ENCODE peak calls at places on chromosomes 11 and 22, in five cellular contexts. One of them, this sample, is unnamed. For H3K4me1, the result is how much of the 10 kb centered on the place peaks cover.

GRCh38 chr22:47169801-47170140 is 407.3 kb downstream of the TBC1D22A start:
- DNase-seq in psoas muscle: no peak
- DNase-seq in Peyer's patch: no peak
- DNase-seq in mesenchymal stem cell: no peak
- DNase-seq in neural progenitor cell: no peak
- DNase-seq in this sample: no peak

GRCh38 chr22:43213066-43213465 is 26.1 kb upstream of the TTLL12 start:
- DNase-seq in psoas muscle: no peak
- DNase-seq in Peyer's patch: no peak
- DNase-seq in mesenchymal stem cell: no peak
- DNase-seq in neural progenitor cell: peak
- DNase-seq in this sample: no peak

GRCh38 chr11:105181100-105181499 is 41.5 kb upstream of the CARD18 start:
- DNase-seq in psoas muscle: no peak
- DNase-seq in Peyer's patch: no peak
- DNase-seq in mesenchymal stem cell: peak
- DNase-seq in neural progenitor cell: no peak
- DNase-seq in this sample: no peak

GRCh38 chr22:47681766-47682165 is 919.3 kb downstream of the TBC1D22A start:
- DNase-seq in psoas muscle: no peak
- DNase-seq in Peyer's patch: no peak
- DNase-seq in mesenchymal stem cell: no peak
- DNase-seq in neural progenitor cell: no peak
- DNase-seq in this sample: no peak

GRCh38 chr22:43743131-43743530 is 69.0 kb downstream of the EFCAB6 start:
- DNase-seq in psoas muscle: no peak
- DNase-seq in Peyer's patch: no peak
- DNase-seq in mesenchymal stem cell: no peak
- DNase-seq in neural progenitor cell: peak
- DNase-seq in this sample: no peak

GRCh38 chr11:69488543-69488940 is 7.1 kb downstream of the LINC01488 start:
- DNase-seq in psoas muscle: peak
- DNase-seq in Peyer's patch: no peak
- DNase-seq in mesenchymal stem cell: no peak
- DNase-seq in neural progenitor cell: no peak
- DNase-seq in this sample: no peak

GRCh38 chr11:8807544-8808225 is 103.3 kb upstream of the AKIP1 start:
- DNase-seq in psoas muscle: peak
- DNase-seq in Peyer's patch: peak
- DNase-seq in mesenchymal stem cell: peak
- DNase-seq in neural progenitor cell: no peak
- DNase-seq in this sample: no peak

GRCh38 chr11:7056828-7057513 is 31.8 kb upstream of the RBMXL2 start:
- DNase-seq in psoas muscle: no peak
- DNase-seq in Peyer's patch: no peak
- DNase-seq in mesenchymal stem cell: no peak
- DNase-seq in neural progenitor cell: no peak
- DNase-seq in this sample: no peak

GRCh38 chr11:13098067-13098466 is 89.0 kb downstream of the RASSF10 start:
- DNase-seq in psoas muscle: no peak
- DNase-seq in Peyer's patch: no peak
- DNase-seq in mesenchymal stem cell: no peak
- DNase-seq in neural progenitor cell: peak
- DNase-seq in this sample: no peak

GRCh38 chr11:130216591-130217132 is 57.1 kb downstream of the ST14 start:
- DNase-seq in psoas muscle: no peak
- DNase-seq in Peyer's patch: peak
- DNase-seq in mesenchymal stem cell: no peak
- DNase-seq in neural progenitor cell: no peak
- DNase-seq in this sample: peak

GRCh38 chr22:20857838-20858614 is 585 bp downstream of the PI4KA start:
- DNase-seq in psoas muscle: peak
- DNase-seq in Peyer's patch: peak
- DNase-seq in mesenchymal stem cell: peak
- DNase-seq in neural progenitor cell: peak
- DNase-seq in this sample: peak

GRCh38 chr22:44331881-44332714 is 19.3 kb upstream of the SHISAL1 start:
- DNase-seq in psoas muscle: no peak
- DNase-seq in Peyer's patch: no peak
- DNase-seq in mesenchymal stem cell: peak
- DNase-seq in neural progenitor cell: peak
- DNase-seq in this sample: no peak

GRCh38 chr11:118606157-118606843 is 1.1 kb upstream of the PHLDB1 start:
- DNase-seq in psoas muscle: no peak
- DNase-seq in Peyer's patch: no peak
- DNase-seq in mesenchymal stem cell: peak
- DNase-seq in neural progenitor cell: peak
- DNase-seq in this sample: no peak

GRCh38 chr11:69934861-69935494 is 115.8 kb upstream of the FGF3 start:
- DNase-seq in psoas muscle: no peak
- DNase-seq in Peyer's patch: no peak
- DNase-seq in mesenchymal stem cell: peak
- DNase-seq in neural progenitor cell: no peak
- DNase-seq in this sample: no peak

GRCh38 chr11:64123102-64123434 is 42.8 kb downstream of the MACROD1 start:
- DNase-seq in psoas muscle: peak
- DNase-seq in Peyer's patch: no peak
- DNase-seq in mesenchymal stem cell: no peak
- DNase-seq in neural progenitor cell: no peak
- DNase-seq in this sample: peak

GRCh38 chr11:64124147-64124546 is 41.8 kb downstream of the MACROD1 start:
- DNase-seq in psoas muscle: no peak
- DNase-seq in Peyer's patch: no peak
- DNase-seq in mesenchymal stem cell: peak
- DNase-seq in neural progenitor cell: no peak
- DNase-seq in this sample: no peak

GRCh38 chr11:64122411-64123101 is 43.4 kb downstream of the MACROD1 start:
- DNase-seq in psoas muscle: no peak
- DNase-seq in Peyer's patch: no peak
- DNase-seq in mesenchymal stem cell: no peak
- DNase-seq in neural progenitor cell: peak
- DNase-seq in this sample: no peak

GRCh38 chr11:64121637-64122410 is 44.1 kb downstream of the MACROD1 start:
- DNase-seq in psoas muscle: no peak
- DNase-seq in Peyer's patch: no peak
- DNase-seq in mesenchymal stem cell: peak
- DNase-seq in neural progenitor cell: peak
- DNase-seq in this sample: no peak

DNA sequence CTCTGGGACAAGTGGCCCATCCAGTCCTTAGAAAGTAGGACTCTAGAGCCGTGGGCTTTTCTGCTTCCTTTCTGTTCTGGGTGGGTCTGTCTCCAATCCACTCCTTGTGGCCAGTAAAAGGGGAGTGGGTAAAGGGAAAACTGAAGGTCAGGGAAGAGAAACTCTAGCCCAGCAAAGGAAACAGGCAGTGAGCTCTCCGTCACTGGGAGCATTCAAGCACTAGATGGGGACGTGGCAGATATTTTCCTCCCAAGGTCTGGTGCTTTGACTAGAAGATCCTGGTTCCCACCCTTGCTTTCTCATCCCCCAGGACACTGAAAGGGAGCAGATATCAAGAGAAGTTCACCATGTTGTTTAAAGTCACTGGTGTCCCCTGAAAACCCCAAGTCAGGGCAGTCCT is 42.2 kb downstream of the MACROD1 start:
- DNase-seq in psoas muscle: no peak
- DNase-seq in Peyer's patch: no peak
- DNase-seq in mesenchymal stem cell: no peak
- DNase-seq in neural progenitor cell: no peak
- DNase-seq in this sample: no peak
- H3K4me1 ChIP-seq in psoas muscle: under half
- H3K4me1 ChIP-seq in Peyer's patch: under half
- H3K4me1 ChIP-seq in mesenchymal stem cell: under half
- H3K4me1 ChIP-seq in neural progenitor cell: under half
- H3K4me1 ChIP-seq in this sample: under half

DNA sequence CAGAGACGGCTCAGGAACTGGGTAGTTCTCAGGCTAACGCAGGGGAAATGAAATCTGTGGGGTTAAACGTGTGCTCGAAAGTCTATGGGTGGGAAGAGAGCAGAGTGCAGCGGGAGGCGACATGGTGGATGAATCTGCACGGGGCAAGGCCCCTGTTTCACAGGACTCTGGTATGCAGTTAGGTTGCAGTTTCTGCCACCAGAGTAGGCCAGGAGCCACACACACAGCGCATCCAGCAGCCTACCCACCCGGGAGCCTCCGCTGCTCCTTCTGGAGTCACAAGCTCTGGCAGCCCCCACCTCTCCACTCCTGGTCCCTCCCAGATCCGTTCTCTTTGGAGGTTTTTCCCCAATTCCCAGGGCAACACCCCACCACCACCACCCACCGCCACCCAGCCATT is 27.0 kb downstream of the SPATA19 start:
- DNase-seq in psoas muscle: no peak
- DNase-seq in Peyer's patch: no peak
- DNase-seq in mesenchymal stem cell: no peak
- DNase-seq in neural progenitor cell: no peak
- DNase-seq in this sample: no peak
- H3K4me1 ChIP-seq in psoas muscle: under half
- H3K4me1 ChIP-seq in Peyer's patch: under half
- H3K4me1 ChIP-seq in mesenchymal stem cell: under half
- H3K4me1 ChIP-seq in neural progenitor cell: under half
- H3K4me1 ChIP-seq in this sample: under half

DNA sequence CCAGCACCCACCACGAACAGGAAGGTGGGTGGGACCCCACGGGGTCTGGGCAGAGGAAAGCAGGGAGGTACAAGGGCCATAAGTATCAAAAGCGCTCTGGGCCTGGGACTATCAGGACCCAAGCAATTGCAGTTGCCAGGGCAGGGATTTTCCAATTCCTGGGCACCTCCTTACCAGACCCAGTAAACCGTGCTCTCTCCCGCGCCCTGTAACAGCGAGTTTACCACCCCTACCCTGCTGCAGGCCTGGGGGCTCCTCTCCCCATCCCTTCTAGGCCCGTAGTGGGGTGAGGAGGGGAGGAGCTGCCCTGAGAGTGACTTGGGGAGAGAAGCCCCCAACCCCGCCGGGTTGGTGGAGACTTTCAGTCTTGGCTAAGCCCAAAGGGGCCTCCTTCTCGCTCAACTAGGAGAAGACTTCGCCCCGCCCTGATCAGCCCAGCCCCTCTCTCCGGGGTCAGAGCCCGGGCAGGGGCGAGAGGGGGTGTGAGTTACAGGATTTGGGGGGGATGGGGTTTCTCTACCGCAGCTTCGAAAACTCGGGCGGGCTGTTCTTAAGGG is 5.4 kb downstream of the PAX6 start:
- DNase-seq in psoas muscle: no peak
- DNase-seq in Peyer's patch: no peak
- DNase-seq in mesenchymal stem cell: no peak
- DNase-seq in neural progenitor cell: peak
- DNase-seq in this sample: no peak
- H3K4me1 ChIP-seq in psoas muscle: under half
- H3K4me1 ChIP-seq in Peyer's patch: under half
- H3K4me1 ChIP-seq in mesenchymal stem cell: under half
- H3K4me1 ChIP-seq in neural progenitor cell: half or more
- H3K4me1 ChIP-seq in this sample: under half

GRCh38 chr22:36294801-36295200 is 41.9 kb downstream of the APOL1 start:
- DNase-seq in psoas muscle: no peak
- DNase-seq in Peyer's patch: no peak
- DNase-seq in mesenchymal stem cell: no peak
- DNase-seq in neural progenitor cell: no peak
- DNase-seq in this sample: no peak

GRCh38 chr22:36294293-36294620 is 41.3 kb downstream of the APOL1 start:
- DNase-seq in psoas muscle: no peak
- DNase-seq in Peyer's patch: no peak
- DNase-seq in mesenchymal stem cell: no peak
- DNase-seq in neural progenitor cell: no peak
- DNase-seq in this sample: no peak

GRCh38 chr22:36293606-36294292 is 40.8 kb downstream of the APOL1 start:
- DNase-seq in psoas muscle: no peak
- DNase-seq in Peyer's patch: no peak
- DNase-seq in mesenchymal stem cell: no peak
- DNase-seq in neural progenitor cell: no peak
- DNase-seq in this sample: no peak

GRCh38 chr22:36296690-36297089 is 43.8 kb downstream of the APOL1 start:
- DNase-seq in psoas muscle: no peak
- DNase-seq in Peyer's patch: no peak
- DNase-seq in mesenchymal stem cell: no peak
- DNase-seq in neural progenitor cell: no peak
- DNase-seq in this sample: no peak

DNA sequence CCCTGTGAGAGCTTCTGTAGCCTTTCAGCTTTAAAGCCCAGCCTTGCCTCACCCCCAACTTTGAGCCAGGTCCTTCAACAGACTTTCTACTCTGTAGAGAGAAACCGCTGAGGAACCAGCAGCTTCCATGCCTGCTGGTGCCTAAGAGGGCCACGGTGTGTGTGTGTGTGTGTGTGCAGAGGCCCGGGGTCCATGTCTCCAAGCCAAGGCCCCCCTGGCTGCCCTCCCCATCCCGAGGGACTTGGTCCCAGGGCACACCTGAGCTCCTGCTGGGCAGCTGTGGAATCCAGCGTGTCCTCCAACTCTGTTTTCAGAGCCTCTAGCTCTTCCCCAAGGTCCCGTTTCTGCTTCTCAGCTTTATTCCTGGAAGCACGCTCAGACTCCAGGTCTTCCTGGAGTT is 42.3 kb downstream of the APOL1 start:
- DNase-seq in psoas muscle: no peak
- DNase-seq in Peyer's patch: no peak
- DNase-seq in mesenchymal stem cell: no peak
- DNase-seq in neural progenitor cell: no peak
- DNase-seq in this sample: no peak
- H3K4me1 ChIP-seq in psoas muscle: under half
- H3K4me1 ChIP-seq in Peyer's patch: under half
- H3K4me1 ChIP-seq in mesenchymal stem cell: under half
- H3K4me1 ChIP-seq in neural progenitor cell: under half
- H3K4me1 ChIP-seq in this sample: under half

GRCh38 chr11:66626926-66627325 is 10.5 kb downstream of the RBM14 start:
- DNase-seq in psoas muscle: no peak
- DNase-seq in Peyer's patch: peak
- DNase-seq in mesenchymal stem cell: no peak
- DNase-seq in neural progenitor cell: no peak
- DNase-seq in this sample: no peak
- H3K4me1 ChIP-seq in psoas muscle: under half
- H3K4me1 ChIP-seq in Peyer's patch: under half
- H3K4me1 ChIP-seq in mesenchymal stem cell: under half
- H3K4me1 ChIP-seq in neural progenitor cell: under half
- H3K4me1 ChIP-seq in this sample: under half

DNA sequence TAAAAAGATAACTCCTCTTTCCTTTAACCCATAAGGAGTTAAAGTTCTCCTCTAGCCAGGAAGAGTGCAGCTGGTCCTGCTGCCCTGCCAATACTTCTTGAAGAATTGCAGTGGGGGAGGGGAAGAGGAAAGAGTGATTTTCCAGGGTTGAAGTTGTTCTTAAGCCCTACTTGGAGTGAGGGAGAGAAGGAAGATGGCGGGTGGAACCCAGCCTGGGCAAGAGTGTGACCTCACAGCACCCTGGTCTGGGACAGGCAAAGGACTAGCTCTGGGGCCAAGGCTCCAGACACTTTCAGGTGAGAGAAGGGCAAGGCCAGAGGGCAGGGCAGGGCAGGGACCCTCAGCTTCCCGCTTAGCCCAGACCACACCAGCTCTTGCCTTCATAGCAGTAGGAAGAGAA is 6.6 kb downstream of the TNKS1BP1 start:
- DNase-seq in psoas muscle: no peak
- DNase-seq in Peyer's patch: no peak
- DNase-seq in mesenchymal stem cell: no peak
- DNase-seq in neural progenitor cell: no peak
- DNase-seq in this sample: no peak
- H3K4me1 ChIP-seq in psoas muscle: half or more
- H3K4me1 ChIP-seq in Peyer's patch: under half
- H3K4me1 ChIP-seq in mesenchymal stem cell: under half
- H3K4me1 ChIP-seq in neural progenitor cell: under half
- H3K4me1 ChIP-seq in this sample: under half

This sample was measured in lung.